ENCODE peak calls at places on chromosomes 16 and 17, in six cellular contexts. F is ascending aorta; B is sciatic nerve; G is activated gamma-delta T cell treated with Interleukin-2 at 50 U/mL for 16 hours; E is NCI-H2029 treated with DMSO at 0.1 percent for 48 hours; M is activated CD4-positive, CD25-positive, alpha-beta regulatory T cell. O is an unnamed sample.
A peak's percentile ranks its signal among the peaks of the same experiment; 100 is the strongest.

GRCh38 chr17:29495011-29495410 is 71.8 kb downstream of the ABHD15 start:
- DNase-seq in F (no peak), B (no peak), M (no peak), G (no peak), E (no peak), O (peak; percentile 26)

GRCh38 chr17:82984751-82985435 is 94.5 kb upstream of the METRNL start:
- DNase-seq in G (no peak), F (no peak), M (no peak), E (no peak), B (no peak), O (no peak)

GRCh38 chr17:63774141-63774981 is at the start of gene DDX42:
- DNase-seq in G (no peak), M (no peak), B (peak; percentile 94), F (peak; percentile 93), E (no peak), O (peak; percentile 54)

GRCh38 chr16:85398688-85399582 is 214.2 kb upstream of the GSE1 start:
- DNase-seq in F (no peak), G (no peak), B (peak; percentile 47), E (no peak), M (no peak), O (no peak)

GRCh38 chr16:53502331-53503269 is at the start of gene AKTIP:
- DNase-seq in M (peak; percentile 71), G (no peak), F (peak; percentile 72), E (no peak), B (peak; percentile 71), O (no peak)

GRCh38 chr17:75498726-75499213 is 16.6 kb downstream of the CASKIN2 start:
- DNase-seq in E (no peak), G (no peak), B (no peak), F (no peak), M (no peak), O (no peak)

GRCh38 chr16:87945351-87946042 is 5.7 kb upstream of the BANP start:
- DNase-seq in G (no peak), E (no peak), M (no peak), B (peak; percentile 86), F (peak; percentile 79), O (no peak)

GRCh38 chr17:66829386-66829864 is 5.5 kb upstream of the CACNG5 start:
- DNase-seq in M (no peak), G (no peak), B (peak; percentile 67), E (no peak), F (no peak), O (peak; percentile 62)

O was measured in hepatic stellate cell.